ENCODE peak calls at places on chromosomes 6 and 20, in seven cellular contexts. Y is neural progenitor cell; E is CD8-positive, alpha-beta T cell; J is prostate gland; A is A673; Q is astrocyte; R is IMR-90. V is an unnamed sample.

GRCh38 chr6:139124887-139125672 is 9.8 kb upstream of the HECA start:
- DNase-seq in Y (peak; percentile 65), E (peak; percentile 85), J (peak; percentile 30), A (peak; percentile 83), Q (peak; percentile 55), R (peak; percentile 49), V (peak; percentile 82)

GRCh38 chr6:64622944-64623343 is 987.3 kb downstream of the PHF3 start:
- DNase-seq in Y (no peak), E (no peak), J (no peak), A (no peak), Q (no peak), R (no peak), V (no peak)

GRCh38 chr6:111737065-111737521 is 131.4 kb upstream of the TRAF3IP2 start:
- DNase-seq in Y (no peak), E (no peak), J (no peak), A (no peak), Q (peak; percentile 84), R (peak; percentile 70), V (peak; percentile 80)

GRCh38 chr20:29497261-29497671 is 1760.2 kb upstream of the DEFB115 start:
- DNase-seq in Y (no peak), E (peak; percentile 50), J (peak; percentile 68), A (peak; percentile 67), Q (no peak), R (no peak), V (no peak)

GRCh38 chr6:132399376-132400074 is 1.8 kb downstream of the MOXD1 start:
- DNase-seq in Y (no peak), E (no peak), J (no peak), A (no peak), Q (peak; percentile 83), R (peak; percentile 85), V (peak; percentile 23)

GRCh38 chr20:37333848-37334318 is 12.1 kb upstream of the SRC start:
- DNase-seq in Y (no peak), E (no peak), J (no peak), A (no peak), Q (no peak), R (no peak), V (no peak)

GRCh38 chr6:75505426-75505825 is 11.8 kb upstream of the FILIP1 start:
- DNase-seq in Y (no peak), E (no peak), J (no peak), A (no peak), Q (no peak), R (no peak), V (peak; percentile 23)

GRCh38 chr6:164130151-164130550 is 715.6 kb downstream of the QKI start:
- DNase-seq in Y (no peak), E (no peak), J (no peak), A (no peak), Q (no peak), R (no peak), V (no peak)

GRCh38 chr20:50355593-50356521 is 154.3 kb upstream of the PTPN1 start:
- DNase-seq in Y (no peak), E (no peak), J (no peak), A (no peak), Q (no peak), R (no peak), V (no peak)

GRCh38 chr20:38979842-38980241 is 17.7 kb downstream of the DHX35 start:
- DNase-seq in Y (no peak), E (no peak), J (no peak), A (no peak), Q (no peak), R (no peak), V (no peak)

GRCh38 chr20:32179515-32179914 is 28.0 kb downstream of the PLAGL2 start:
- DNase-seq in Y (no peak), E (no peak), J (no peak), A (no peak), Q (no peak), R (no peak), V (no peak)

GRCh38 chr6:20319520-20320357 is 81.9 kb upstream of the E2F3 start:
- DNase-seq in Y (no peak), E (peak; percentile 86), J (no peak), A (no peak), Q (no peak), R (no peak), V (no peak)

GRCh38 chr6:111701146-111701545 is 95.5 kb upstream of the TRAF3IP2 start:
- DNase-seq in Y (peak; percentile 76), E (no peak), J (no peak), A (no peak), Q (no peak), R (no peak), V (no peak)

GRCh38 chr6:106084106-106084963 is 1.8 kb upstream of the PRDM1 start:
- DNase-seq in Y (peak; percentile 83), E (no peak), J (no peak), A (peak; percentile 71), Q (peak; percentile 87), R (peak; percentile 92), V (peak; percentile 88)
- H3K27ac ChIP-seq in Y (no peak overlapping the region), E (no peak overlapping the region), J (no peak overlapping the region), A (no peak overlapping the region), Q (peak overlapping the region; percentile 84), R (peak overlapping the region; percentile 85), V (peak overlapping the region; percentile 99)

GRCh38 chr6:10424005-10424404 is 9.1 kb upstream of the TFAP2A start:
- DNase-seq in Y (no peak), E (no peak), J (no peak), A (no peak), Q (no peak), R (no peak), V (no peak)
- TF ChIP-seq CTCF in Y (peak; percentile 43), E (no peak), J (no peak), A (no peak), Q (peak; percentile 19), R (peak; percentile 10), V (peak; percentile 53)

GRCh38 chr20:6744805-6745204 is 22.7 kb upstream of the BMP2 start:
- DNase-seq in Y (no peak), E (no peak), J (no peak), A (no peak), Q (no peak), R (no peak), V (no peak)

GRCh38 chr20:6746901-6747609 is 20.4 kb upstream of the BMP2 start:
- DNase-seq in Y (no peak), E (no peak), J (no peak), A (no peak), Q (no peak), R (peak; percentile 28), V (peak; percentile 54)

GRCh38 chr20:6750438-6750837 is 17.0 kb upstream of the BMP2 start:
- DNase-seq in Y (no peak), E (no peak), J (no peak), A (no peak), Q (no peak), R (no peak), V (no peak)
- H3K27me3 ChIP-seq in Y (no peaks in the 10 kb centered on the region), E (no peaks in the 10 kb centered on the region), J (no peaks in the 10 kb centered on the region), A (peaks cover 12% of the 10 kb centered on the region), Q (no peaks in the 10 kb centered on the region), R (peaks cover 4% of the 10 kb centered on the region), V (no peaks in the 10 kb centered on the region)

GRCh38 chr20:46694484-46694883 is 5.2 kb upstream of the TP53RK start:
- DNase-seq in Y (no peak), E (no peak), J (no peak), A (peak; percentile 52), Q (no peak), R (peak; percentile 43), V (no peak)

GRCh38 chr20:46689754-46690085 is 476 bp upstream of the TP53RK start:
- DNase-seq in Y (no peak), E (no peak), J (no peak), A (no peak), Q (no peak), R (no peak), V (no peak)

GRCh38 chr20:46689082-46689753 is at the start of gene TP53RK:
- DNase-seq in Y (peak; percentile 100), E (peak; percentile 96), J (peak; percentile 100), A (peak; percentile 100), Q (peak; percentile 100), R (peak; percentile 100), V (peak; percentile 99)

GRCh38 chr20:46688151-46689081 is 828 bp downstream of the TP53RK start:
- DNase-seq in Y (no peak), E (no peak), J (peak; percentile 21), A (peak; percentile 48), Q (peak; percentile 43), R (peak; percentile 33), V (no peak)

GRCh38 chr20:46690219-46691111 is 1.2 kb upstream of the TP53RK start:
- DNase-seq in Y (no peak), E (no peak), J (no peak), A (no peak), Q (peak; percentile 28), R (peak; percentile 36), V (no peak)
- H3K27ac ChIP-seq in Y (no peak overlapping the region), E (peak overlapping the region; percentile 74), J (peak overlapping the region; percentile 97), A (peak overlapping the region; percentile 23), Q (peak overlapping the region; percentile 82), R (peak overlapping the region; percentile 10), V (no peak overlapping the region)

GRCh38 chr20:15240801-15241200 is 903.4 kb upstream of the FLRT3 start:
- DNase-seq in Y (no peak), E (no peak), J (no peak), A (no peak), Q (peak; percentile 21), R (no peak), V (no peak)

GRCh38 chr20:15232243-15232642 is 894.8 kb upstream of the FLRT3 start:
- DNase-seq in Y (no peak), E (no peak), J (no peak), A (no peak), Q (no peak), R (no peak), V (no peak)

GRCh38 chr20:15239542-15240206 is 902.3 kb upstream of the FLRT3 start:
- DNase-seq in Y (no peak), E (no peak), J (no peak), A (no peak), Q (no peak), R (no peak), V (peak; percentile 49)

GRCh38 chr20:15235799-15236198 is 898.4 kb upstream of the FLRT3 start:
- DNase-seq in Y (no peak), E (no peak), J (no peak), A (no peak), Q (no peak), R (no peak), V (no peak)

DNA sequence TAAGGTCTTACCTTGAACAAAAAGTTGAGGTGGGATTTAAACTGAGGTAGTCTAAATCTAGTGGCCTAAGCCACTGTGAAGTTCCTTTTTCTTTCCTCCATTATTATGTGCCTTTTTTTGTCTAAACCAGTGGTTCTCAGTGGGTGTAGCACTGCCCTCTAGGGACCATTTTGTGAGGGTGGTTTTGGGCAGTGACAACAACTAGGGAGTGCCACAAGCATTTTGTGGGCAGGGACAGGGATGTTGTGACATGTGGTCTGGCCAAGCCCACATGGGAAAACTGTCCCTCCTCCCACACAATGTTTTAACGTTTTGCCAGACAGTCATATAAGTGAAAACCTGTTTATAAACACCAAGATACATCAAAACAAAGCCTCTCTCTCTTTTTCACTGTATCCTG is 899.4 kb upstream of the FLRT3 start:
- DNase-seq in Y (peak; percentile 70), E (no peak), J (no peak), A (peak; percentile 22), Q (peak; percentile 9), R (peak; percentile 5), V (peak; percentile 35)
- TF ChIP-seq CTCF in Y (peak; percentile 80), E (no peak), J (no peak), A (peak; percentile 51), Q (peak; percentile 46), R (peak; percentile 20), V (peak; percentile 80)

GRCh38 chr6:8087870-8088269 is 14.5 kb downstream of the EEF1E1 start:
- DNase-seq in Y (no peak), E (no peak), J (no peak), A (no peak), Q (no peak), R (no peak), V (no peak)
- H3K27me3 ChIP-seq in Y (no peaks in the 10 kb centered on the region), E (no peaks in the 10 kb centered on the region), J (no peaks in the 10 kb centered on the region), A (no peaks in the 10 kb centered on the region), Q (no peaks in the 10 kb centered on the region), R (no peaks in the 10 kb centered on the region), V (no peaks in the 10 kb centered on the region)

V was measured in foreskin keratinocyte.